ENCODE peak calls at places on chromosomes 16 and 17, in four cellular contexts. B is fibroblast of villous mesenchyme; T is GDM1; L is activated T-cell treated with anti-CD3 and anti-CD28 coated beads, Interleukin-2, amount 50 U/mL, for 4 hours. J is an unnamed sample.

GRCh38 chr16:84583995-84584394 is 33.9 kb downstream of the COTL1 start:
- DNase-seq in B (no peak), T (no peak), L (no peak), J (no peak)

GRCh38 chr17:74514632-74515035 is 16.6 kb downstream of the CD300LB start:
- DNase-seq in B (no peak), T (no peak), L (no peak), J (no peak)

GRCh38 chr16:51773051-51773450 is 622.0 kb upstream of the SALL1 start:
- DNase-seq in B (no peak), T (no peak), L (no peak), J (no peak)

GRCh38 chr16:5041604-5042133 is 7.9 kb upstream of the NAGPA start:
- DNase-seq in B (peak; percentile 45), T (no peak), L (no peak), J (no peak)

GRCh38 chr17:73156887-73157870 is 7.6 kb upstream of the SSTR2 start:
- DNase-seq in B (no peak), T (no peak), L (no peak), J (no peak)

GRCh38 chr16:8751481-8752311 is 45.7 kb downstream of the TMEM186 start:
- DNase-seq in B (peak; percentile 51), T (no peak), L (no peak), J (no peak)

GRCh38 chr17:32111141-32111771 is 31.0 kb upstream of the RHOT1 start:
- DNase-seq in B (peak; percentile 57), T (no peak), L (peak; percentile 8), J (no peak)

GRCh38 chr17:50783193-50783660 is 15.9 kb upstream of the ANKRD40CL start:
- DNase-seq in B (peak; percentile 86), T (peak; percentile 66), L (peak; percentile 74), J (peak; percentile 67)

GRCh38 chr17:50947844-50948514 is 81.8 kb upstream of the TOB1 start:
- DNase-seq in B (no peak), T (no peak), L (no peak), J (no peak)

GRCh38 chr16:77660311-77660710 is 62.0 kb upstream of the NUDT7 start:
- DNase-seq in B (peak; percentile 49), T (no peak), L (no peak), J (no peak)

GRCh38 chr17:75898065-75898464 is 1.3 kb upstream of the TRIM65 start:
- DNase-seq in B (no peak), T (no peak), L (no peak), J (no peak)

GRCh38 chr17:47727704-47728036 is 5.4 kb upstream of the TBX21 start:
- DNase-seq in B (no peak), T (no peak), L (no peak), J (no peak)

GRCh38 chr16:79301036-79301435 is 299.5 kb downstream of the MAF start:
- DNase-seq in B (no peak), T (no peak), L (no peak), J (no peak)

GRCh38 chr16:51393381-51394005 is 242.4 kb upstream of the SALL1 start:
- DNase-seq in B (peak; percentile 68), T (no peak), L (no peak), J (no peak)

GRCh38 chr17:6938637-6939036 is 57.2 kb upstream of the ALOX12 start:
- DNase-seq in B (no peak), T (no peak), L (no peak), J (no peak)

J was measured in activated T-helper 9 cell treated with anti-CD3 and anti-CD28 coated beads, Interleukin-2, amount 50 U/mL, for 16 hours.